ENCODE peak calls at places on chromosomes 11 and 22, in seven cellular contexts. One of them, this sample, is unnamed.

GRCh38 chr22:24954856-24955255 is 2.3 kb downstream of the KIAA1671 start:
- DNase-seq in renal cortical epithelial cell: no peak
- DNase-seq in astrocyte of the cerebellum: no peak
- DNase-seq in EL: no peak
- DNase-seq in activated T-cell treated with anti-CD3 and anti-CD28 coated beads for 24 hours: no peak
- DNase-seq in stimulated activated CD8-positive, alpha-beta memory T cell treated with anti-CD3 and anti-CD28 coated beads, Interleukin-15, amount 100 ng/mL, for 24 hours: no peak
- DNase-seq in EH: no peak
- DNase-seq in this sample: no peak

GRCh38 chr11:92962444-92962843 is 7.0 kb upstream of the MTNR1B start:
- DNase-seq in stimulated activated CD8-positive, alpha-beta memory T cell treated with anti-CD3 and anti-CD28 coated beads, Interleukin-15, amount 100 ng/mL, for 24 hours: no peak
- DNase-seq in EL: no peak
- DNase-seq in astrocyte of the cerebellum: no peak
- DNase-seq in renal cortical epithelial cell: no peak
- DNase-seq in EH: no peak
- DNase-seq in activated T-cell treated with anti-CD3 and anti-CD28 coated beads for 24 hours: no peak
- DNase-seq in this sample: no peak

GRCh38 chr11:88174627-88175003 is 628 bp downstream of the RAB38 start:
- DNase-seq in EH: peak; percentile 85
- DNase-seq in EL: peak; percentile 88
- DNase-seq in astrocyte of the cerebellum: peak; percentile 15
- DNase-seq in stimulated activated CD8-positive, alpha-beta memory T cell treated with anti-CD3 and anti-CD28 coated beads, Interleukin-15, amount 100 ng/mL, for 24 hours: peak; percentile 13
- DNase-seq in activated T-cell treated with anti-CD3 and anti-CD28 coated beads for 24 hours: peak; percentile 53
- DNase-seq in renal cortical epithelial cell: peak; percentile 71
- DNase-seq in this sample: no peak

GRCh38 chr11:57424802-57425564 is 1.9 kb downstream of the SLC43A3 start:
- DNase-seq in astrocyte of the cerebellum: peak; percentile 54
- DNase-seq in EH: peak; percentile 90
- DNase-seq in EL: peak; percentile 97
- DNase-seq in renal cortical epithelial cell: peak; percentile 95
- DNase-seq in activated T-cell treated with anti-CD3 and anti-CD28 coated beads for 24 hours: peak; percentile 85
- DNase-seq in stimulated activated CD8-positive, alpha-beta memory T cell treated with anti-CD3 and anti-CD28 coated beads, Interleukin-15, amount 100 ng/mL, for 24 hours: peak; percentile 50
- DNase-seq in this sample: no peak

GRCh38 chr22:30192427-30192826 is 54.1 kb downstream of the LIF start:
- DNase-seq in EH: peak; percentile 33
- DNase-seq in astrocyte of the cerebellum: no peak
- DNase-seq in renal cortical epithelial cell: peak; percentile 85
- DNase-seq in EL: no peak
- DNase-seq in activated T-cell treated with anti-CD3 and anti-CD28 coated beads for 24 hours: no peak
- DNase-seq in stimulated activated CD8-positive, alpha-beta memory T cell treated with anti-CD3 and anti-CD28 coated beads, Interleukin-15, amount 100 ng/mL, for 24 hours: no peak
- DNase-seq in this sample: no peak

GRCh38 chr11:9095421-9095820 is 4.0 kb upstream of the SCUBE2 start:
- DNase-seq in activated T-cell treated with anti-CD3 and anti-CD28 coated beads for 24 hours: no peak
- DNase-seq in stimulated activated CD8-positive, alpha-beta memory T cell treated with anti-CD3 and anti-CD28 coated beads, Interleukin-15, amount 100 ng/mL, for 24 hours: no peak
- DNase-seq in EH: no peak
- DNase-seq in renal cortical epithelial cell: no peak
- DNase-seq in astrocyte of the cerebellum: no peak
- DNase-seq in EL: no peak
- DNase-seq in this sample: no peak

GRCh38 chr22:40703731-40704130 is 24.4 kb downstream of the MCHR1 start:
- DNase-seq in astrocyte of the cerebellum: no peak
- DNase-seq in EH: no peak
- DNase-seq in activated T-cell treated with anti-CD3 and anti-CD28 coated beads for 24 hours: no peak
- DNase-seq in renal cortical epithelial cell: no peak
- DNase-seq in EL: no peak
- DNase-seq in stimulated activated CD8-positive, alpha-beta memory T cell treated with anti-CD3 and anti-CD28 coated beads, Interleukin-15, amount 100 ng/mL, for 24 hours: no peak
- DNase-seq in this sample: no peak

GRCh38 chr22:48051796-48052620 is 1289.6 kb downstream of the TBC1D22A start:
- DNase-seq in activated T-cell treated with anti-CD3 and anti-CD28 coated beads for 24 hours: no peak
- DNase-seq in EL: no peak
- DNase-seq in EH: no peak
- DNase-seq in astrocyte of the cerebellum: no peak
- DNase-seq in renal cortical epithelial cell: no peak
- DNase-seq in stimulated activated CD8-positive, alpha-beta memory T cell treated with anti-CD3 and anti-CD28 coated beads, Interleukin-15, amount 100 ng/mL, for 24 hours: no peak
- DNase-seq in this sample: no peak

GRCh38 chr11:17547051-17547577 is at the start of gene OTOG:
- DNase-seq in EH: peak; percentile 23
- DNase-seq in EL: peak; percentile 24
- DNase-seq in astrocyte of the cerebellum: no peak
- DNase-seq in stimulated activated CD8-positive, alpha-beta memory T cell treated with anti-CD3 and anti-CD28 coated beads, Interleukin-15, amount 100 ng/mL, for 24 hours: no peak
- DNase-seq in activated T-cell treated with anti-CD3 and anti-CD28 coated beads for 24 hours: no peak
- DNase-seq in renal cortical epithelial cell: no peak
- DNase-seq in this sample: no peak

GRCh38 chr22:48761546-48761945 is 1066.1 kb downstream of the BRD1 start:
- DNase-seq in renal cortical epithelial cell: no peak
- DNase-seq in EH: no peak
- DNase-seq in EL: no peak
- DNase-seq in astrocyte of the cerebellum: no peak
- DNase-seq in stimulated activated CD8-positive, alpha-beta memory T cell treated with anti-CD3 and anti-CD28 coated beads, Interleukin-15, amount 100 ng/mL, for 24 hours: no peak
- DNase-seq in activated T-cell treated with anti-CD3 and anti-CD28 coated beads for 24 hours: no peak
- DNase-seq in this sample: no peak

GRCh38 chr11:79013509-79013908 is 427.3 kb downstream of the TENM4 start:
- DNase-seq in activated T-cell treated with anti-CD3 and anti-CD28 coated beads for 24 hours: no peak
- DNase-seq in renal cortical epithelial cell: peak; percentile 51
- DNase-seq in EL: peak; percentile 8
- DNase-seq in stimulated activated CD8-positive, alpha-beta memory T cell treated with anti-CD3 and anti-CD28 coated beads, Interleukin-15, amount 100 ng/mL, for 24 hours: no peak
- DNase-seq in astrocyte of the cerebellum: no peak
- DNase-seq in EH: peak; percentile 76
- DNase-seq in this sample: no peak

This sample was measured in esophagus squamous epithelium.